ENCODE peak calls at places on chromosomes 16 and 17, in nine cellular contexts. B is cardiac muscle cell; X is fibroblast of villous mesenchyme; J is AG09309; R is activated B cell treated with CpG ODN at 0.5 μM for 24 hours; H is activated CD8-positive, alpha-beta memory T cell treated with anti-CD3 and anti-CD28 coated beads for 4 hours; Y is activated T-cell treated with anti-CD3 and anti-CD28 coated beads for 4 hours; U is head of caudate nucleus; E is mesothelial cell of epicardium. L is an unnamed sample.

GRCh38 chr16:81626181-81626674 is 152.9 kb upstream of the PLCG2 start:
- DNase-seq in J (no peak), U (no peak), B (no peak), E (no peak), X (no peak), Y (no peak), H (no peak), R (no peak), L (no peak)

GRCh38 chr17:36778458-36778857 is 158.8 kb upstream of the LHX1 start:
- DNase-seq in J (no peak), U (no peak), B (no peak), Y (no peak), R (no peak), E (no peak), X (no peak), H (no peak), L (no peak)

GRCh38 chr16:58481226-58481869 is 18.6 kb upstream of the NDRG4 start:
- DNase-seq in U (no peak), R (no peak), J (no peak), Y (no peak), X (no peak), H (no peak), E (no peak), B (no peak), L (no peak)

GRCh38 chr17:34519286-34519685 is 60.1 kb upstream of the TMEM132E start:
- DNase-seq in U (no peak), B (peak; percentile 26), J (no peak), H (no peak), X (no peak), E (no peak), R (no peak), Y (no peak), L (no peak)

GRCh38 chr17:77654861-77655260 is 303.6 kb upstream of the TNRC6C start:
- DNase-seq in X (no peak), R (no peak), Y (no peak), H (no peak), U (no peak), J (no peak), B (no peak), E (no peak), L (no peak)

GRCh38 chr16:4253394-4254150 is 11.7 kb upstream of the SRL start:
- DNase-seq in H (peak; percentile 99), R (peak; percentile 98), Y (peak; percentile 98), B (peak; percentile 100), J (peak; percentile 95), E (peak; percentile 99), X (peak; percentile 100), U (peak; percentile 99), L (peak; percentile 99)

GRCh38 chr17:49775546-49776260 is 11.8 kb upstream of the FAM117A start:
- DNase-seq in B (no peak), H (no peak), E (no peak), Y (no peak), R (no peak), J (no peak), U (no peak), X (no peak), L (no peak)

GRCh38 chr17:57723427-57724037 is 21.6 kb downstream of the CCDC182 start:
- DNase-seq in E (no peak), X (no peak), B (no peak), U (no peak), J (no peak), R (no peak), Y (no peak), H (no peak), L (no peak)

GRCh38 chr16:81553080-81553813 is 108.6 kb downstream of the CMIP start:
- DNase-seq in U (no peak), Y (no peak), J (no peak), R (no peak), X (no peak), H (no peak), E (no peak), B (no peak), L (no peak)

GRCh38 chr17:33015716-33016346 is 24.2 kb downstream of the SPACA3 start:
- DNase-seq in R (no peak), Y (no peak), U (no peak), B (no peak), E (no peak), H (no peak), J (no peak), X (no peak), L (no peak)

GRCh38 chr16:83513006-83513755 is 294.6 kb upstream of the HSBP1 start:
- DNase-seq in R (no peak), J (peak; percentile 65), Y (no peak), U (no peak), B (no peak), E (no peak), H (no peak), X (peak; percentile 71), L (no peak)

GRCh38 chr16:24523569-24523968 is 15.8 kb upstream of the RBBP6 start:
- DNase-seq in Y (no peak), H (no peak), X (no peak), J (no peak), B (peak; percentile 52), U (no peak), E (peak; percentile 39), R (no peak), L (no peak)

GRCh38 chr16:3873482-3874173 is 6.9 kb downstream of the CREBBP start:
- DNase-seq in Y (no peak), R (no peak), H (no peak), X (peak; percentile 59), B (no peak), U (no peak), E (no peak), J (no peak), L (no peak)

GRCh38 chr16:85093705-85094104 is 18.6 kb downstream of the CIBAR2 start:
- DNase-seq in H (no peak), U (no peak), E (no peak), Y (no peak), X (no peak), B (no peak), R (no peak), J (no peak), L (no peak)

GRCh38 chr17:67608691-67609090 is 109.0 kb upstream of the NOL11 start:
- DNase-seq in X (peak; percentile 51), J (peak; percentile 67), B (no peak), E (no peak), H (no peak), Y (no peak), R (no peak), U (no peak), L (no peak)

GRCh38 chr16:803751-804075 is 3.2 kb upstream of the GNG13 start:
- DNase-seq in J (no peak), B (no peak), Y (no peak), E (no peak), H (no peak), X (no peak), U (no peak), R (no peak), L (no peak)

GRCh38 chr16:53855056-53855455 is 151.1 kb downstream of the FTO start:
- DNase-seq in U (no peak), H (no peak), E (no peak), B (no peak), X (no peak), J (no peak), Y (no peak), R (no peak), L (no peak)

GRCh38 chr17:74736423-74737298 is at the start of gene RAB37:
- DNase-seq in Y (no peak), X (no peak), U (no peak), E (no peak), H (no peak), R (peak; percentile 74), J (no peak), B (peak; percentile 38), L (no peak)

GRCh38 chr17:82887255-82888164 is 47.7 kb upstream of the ZNF750 start:
- DNase-seq in Y (no peak), X (peak; percentile 89), B (no peak), J (no peak), U (no peak), E (no peak), H (no peak), R (no peak), L (no peak)

GRCh38 chr16:67993207-67994036 is 5.9 kb downstream of the DPEP2 start:
- DNase-seq in H (peak; percentile 54), R (peak; percentile 88), E (peak; percentile 87), X (peak; percentile 66), Y (peak; percentile 63), B (peak; percentile 81), U (peak; percentile 73), J (no peak), L (no peak)

GRCh38 chr16:81676571-81677374 is 102.3 kb upstream of the PLCG2 start:
- DNase-seq in Y (no peak), H (no peak), R (no peak), X (no peak), B (no peak), U (no peak), J (no peak), E (no peak), L (no peak)

GRCh38 chr16:92431-93339 is 14.7 kb downstream of the MPG start:
- DNase-seq in B (no peak), E (no peak), J (no peak), X (no peak), R (no peak), U (no peak), H (no peak), Y (no peak), L (no peak)

GRCh38 chr16:20610192-20610891 is 34.2 kb upstream of the ACSM2B start:
- DNase-seq in X (no peak), Y (no peak), R (no peak), J (no peak), H (no peak), B (peak; percentile 30), E (no peak), U (no peak), L (peak; percentile 88)

GRCh38 chr16:83689385-83689831 is 118.4 kb upstream of the HSBP1 start:
- DNase-seq in B (peak; percentile 10), H (no peak), J (peak; percentile 97), U (no peak), R (no peak), E (no peak), Y (no peak), X (peak; percentile 94), L (no peak)